ENCODE peak calls at places on chromosomes 2 and 18, in four cellular contexts. One of them, this sample, is unnamed.

GRCh38 chr2:26675651-26676255 is 16.8 kb upstream of the KCNK3 start:
- DNase-seq in stimulated activated CD8-positive, alpha-beta memory T cell treated with anti-CD3 and anti-CD28 coated beads, Interleukin-15, amount 100 ng/mL, for 4 hours: no peak
- DNase-seq in ELF-1: no peak
- DNase-seq in LoVo: no peak
- DNase-seq in this sample: no peak

GRCh38 chr2:43426305-43427031 is 169.4 kb downstream of the THADA start:
- DNase-seq in stimulated activated CD8-positive, alpha-beta memory T cell treated with anti-CD3 and anti-CD28 coated beads, Interleukin-15, amount 100 ng/mL, for 4 hours: peak
- DNase-seq in ELF-1: peak
- DNase-seq in LoVo: peak
- DNase-seq in this sample: peak

GRCh38 chr18:44035554-44035953 is 645.1 kb upstream of the SETBP1 start:
- DNase-seq in stimulated activated CD8-positive, alpha-beta memory T cell treated with anti-CD3 and anti-CD28 coated beads, Interleukin-15, amount 100 ng/mL, for 4 hours: no peak
- DNase-seq in ELF-1: no peak
- DNase-seq in LoVo: no peak
- DNase-seq in this sample: no peak

GRCh38 chr18:73684651-73685050 is 463.0 kb downstream of the FBXO15 start:
- DNase-seq in stimulated activated CD8-positive, alpha-beta memory T cell treated with anti-CD3 and anti-CD28 coated beads, Interleukin-15, amount 100 ng/mL, for 4 hours: no peak
- DNase-seq in ELF-1: no peak
- DNase-seq in LoVo: no peak
- DNase-seq in this sample: no peak

GRCh38 chr2:120570001-120570400 is 165.7 kb upstream of the GLI2 start:
- DNase-seq in stimulated activated CD8-positive, alpha-beta memory T cell treated with anti-CD3 and anti-CD28 coated beads, Interleukin-15, amount 100 ng/mL, for 4 hours: no peak
- DNase-seq in ELF-1: no peak
- DNase-seq in LoVo: no peak
- DNase-seq in this sample: no peak

GRCh38 chr18:23088343-23088742 is 46.9 kb upstream of the CABLES1 start:
- DNase-seq in stimulated activated CD8-positive, alpha-beta memory T cell treated with anti-CD3 and anti-CD28 coated beads, Interleukin-15, amount 100 ng/mL, for 4 hours: no peak
- DNase-seq in ELF-1: no peak
- DNase-seq in LoVo: no peak
- DNase-seq in this sample: no peak

GRCh38 chr2:24111407-24111861 is 11.7 kb downstream of the PFN4 start:
- DNase-seq in stimulated activated CD8-positive, alpha-beta memory T cell treated with anti-CD3 and anti-CD28 coated beads, Interleukin-15, amount 100 ng/mL, for 4 hours: no peak
- DNase-seq in ELF-1: no peak
- DNase-seq in LoVo: no peak
- DNase-seq in this sample: no peak

GRCh38 chr2:235095569-235095968 is 143.8 kb downstream of the SH3BP4 start:
- DNase-seq in stimulated activated CD8-positive, alpha-beta memory T cell treated with anti-CD3 and anti-CD28 coated beads, Interleukin-15, amount 100 ng/mL, for 4 hours: no peak
- DNase-seq in ELF-1: no peak
- DNase-seq in LoVo: no peak
- DNase-seq in this sample: no peak

GRCh38 chr2:238238766-238239551 is 879 bp downstream of the HES6 start:
- DNase-seq in stimulated activated CD8-positive, alpha-beta memory T cell treated with anti-CD3 and anti-CD28 coated beads, Interleukin-15, amount 100 ng/mL, for 4 hours: no peak
- DNase-seq in ELF-1: no peak
- DNase-seq in LoVo: no peak
- DNase-seq in this sample: peak

GRCh38 chr2:189393440-189394111 is 47.7 kb upstream of the WDR75 start:
- DNase-seq in stimulated activated CD8-positive, alpha-beta memory T cell treated with anti-CD3 and anti-CD28 coated beads, Interleukin-15, amount 100 ng/mL, for 4 hours: no peak
- DNase-seq in ELF-1: no peak
- DNase-seq in LoVo: peak
- DNase-seq in this sample: no peak

GRCh38 chr2:164831887-164832286 is 9.7 kb downstream of the COBLL1 start:
- DNase-seq in stimulated activated CD8-positive, alpha-beta memory T cell treated with anti-CD3 and anti-CD28 coated beads, Interleukin-15, amount 100 ng/mL, for 4 hours: no peak
- DNase-seq in ELF-1: no peak
- DNase-seq in LoVo: no peak
- DNase-seq in this sample: no peak

GRCh38 chr2:3097804-3098203 is 279.8 kb downstream of the EIPR1 start:
- DNase-seq in stimulated activated CD8-positive, alpha-beta memory T cell treated with anti-CD3 and anti-CD28 coated beads, Interleukin-15, amount 100 ng/mL, for 4 hours: no peak
- DNase-seq in ELF-1: no peak
- DNase-seq in LoVo: no peak
- DNase-seq in this sample: no peak

GRCh38 chr2:70785137-70785911 is 5.1 kb downstream of the FIGLA start:
- DNase-seq in stimulated activated CD8-positive, alpha-beta memory T cell treated with anti-CD3 and anti-CD28 coated beads, Interleukin-15, amount 100 ng/mL, for 4 hours: no peak
- DNase-seq in ELF-1: peak
- DNase-seq in LoVo: peak
- DNase-seq in this sample: peak

GRCh38 chr2:110789706-110790105 is 57.3 kb downstream of the ACOXL start:
- DNase-seq in stimulated activated CD8-positive, alpha-beta memory T cell treated with anti-CD3 and anti-CD28 coated beads, Interleukin-15, amount 100 ng/mL, for 4 hours: no peak
- DNase-seq in ELF-1: no peak
- DNase-seq in LoVo: no peak
- DNase-seq in this sample: no peak

GRCh38 chr2:146927080-146927714 is 917.6 kb upstream of the ACVR2A start:
- DNase-seq in stimulated activated CD8-positive, alpha-beta memory T cell treated with anti-CD3 and anti-CD28 coated beads, Interleukin-15, amount 100 ng/mL, for 4 hours: no peak
- DNase-seq in ELF-1: peak
- DNase-seq in LoVo: peak
- DNase-seq in this sample: peak

GRCh38 chr2:238720232-238720672 is 127.6 kb upstream of the TWIST2 start:
- DNase-seq in stimulated activated CD8-positive, alpha-beta memory T cell treated with anti-CD3 and anti-CD28 coated beads, Interleukin-15, amount 100 ng/mL, for 4 hours: no peak
- DNase-seq in ELF-1: peak
- DNase-seq in LoVo: peak
- DNase-seq in this sample: no peak